ENCODE peak calls at places on chromosomes 3 and 15, in eight cellular contexts. S, X, Z, K, D, M, H and T are unnamed samples.

GRCh38 chr3:184379375-184380209 is at the start of gene CHRD:
- DNase-seq in K (no peak), D (no peak), Z (peak; percentile 59), M (no peak), S (no peak), H (no peak), X (no peak), T (no peak)

GRCh38 chr3:195250473-195251251 is 20.3 kb downstream of the XXYLT1 start:
- DNase-seq in H (no peak), X (peak; percentile 55), K (peak; percentile 28), M (no peak), S (peak; percentile 60), D (no peak), Z (no peak), T (no peak)

GRCh38 chr3:47418167-47419082 is 37.6 kb downstream of the PTPN23 start:
- DNase-seq in S (no peak), H (no peak), M (no peak), D (no peak), Z (no peak), K (no peak), X (no peak), T (no peak)

GRCh38 chr15:20272422-20273184 is 269.0 kb downstream of the GOLGA6L6 start:
- DNase-seq in D (no peak), Z (no peak), S (no peak), M (peak; percentile 41), X (no peak), H (no peak), K (no peak), T (no peak)

GRCh38 chr3:196165850-196166249 is 45.4 kb downstream of the ZDHHC19 start:
- DNase-seq in X (no peak), Z (no peak), D (no peak), K (no peak), H (no peak), S (no peak), M (no peak), T (no peak)

GRCh38 chr3:1235526-1236120 is 142.8 kb downstream of the CNTN6 start:
- DNase-seq in M (no peak), D (no peak), Z (peak; percentile 22), K (no peak), H (peak; percentile 2), X (no peak), S (peak; percentile 42), T (no peak)

GRCh38 chr3:179146911-179147570 is 1.1 kb upstream of the PIK3CA start:
- DNase-seq in X (peak; percentile 63), D (peak; percentile 68), K (no peak), Z (peak; percentile 59), H (peak; percentile 77), S (peak; percentile 76), M (no peak), T (peak; percentile 79)

GRCh38 chr15:40477703-40478269 is 7.0 kb downstream of the CHST14 start:
- DNase-seq in M (no peak), K (no peak), D (no peak), X (no peak), H (no peak), Z (peak; percentile 36), S (no peak), T (no peak)

GRCh38 chr3:195764961-195765706 is 44.4 kb downstream of the MUC20 start:
- DNase-seq in K (no peak), Z (no peak), S (no peak), D (no peak), X (no peak), M (no peak), H (no peak), T (no peak)

GRCh38 chr15:76866716-76867321 is 38.3 kb downstream of the SCAPER start:
- DNase-seq in H (peak; percentile 51), M (no peak), S (peak; percentile 48), Z (peak; percentile 37), K (no peak), D (peak; percentile 58), X (peak; percentile 19), T (peak; percentile 56)

GRCh38 chr15:76863693-76864092 is 41.4 kb downstream of the SCAPER start:
- DNase-seq in D (no peak), K (no peak), Z (peak; percentile 9), X (no peak), H (no peak), M (no peak), S (no peak), T (no peak)

GRCh38 chr15:76868740-76869139 is 36.4 kb downstream of the SCAPER start:
- DNase-seq in H (no peak), K (no peak), S (no peak), D (no peak), M (no peak), X (no peak), Z (no peak), T (no peak)

GRCh38 chr15:76865548-76865991 is 39.6 kb downstream of the SCAPER start:
- DNase-seq in Z (no peak), X (peak; percentile 9), H (no peak), D (peak; percentile 0), S (no peak), K (no peak), M (no peak), T (no peak)

GRCh38 chr15:76866008-76866407 is 39.1 kb downstream of the SCAPER start:
- DNase-seq in S (peak; percentile 17), H (no peak), M (no peak), Z (no peak), K (no peak), D (peak; percentile 33), X (no peak), T (no peak)
- H3K4me3 ChIP-seq in S (no peak overlapping the region), H (no peak overlapping the region), M (no peak overlapping the region), Z (no peak overlapping the region), K (no peak overlapping the region), D (no peak overlapping the region), X (no peak overlapping the region), T (no peak overlapping the region)

DNA sequence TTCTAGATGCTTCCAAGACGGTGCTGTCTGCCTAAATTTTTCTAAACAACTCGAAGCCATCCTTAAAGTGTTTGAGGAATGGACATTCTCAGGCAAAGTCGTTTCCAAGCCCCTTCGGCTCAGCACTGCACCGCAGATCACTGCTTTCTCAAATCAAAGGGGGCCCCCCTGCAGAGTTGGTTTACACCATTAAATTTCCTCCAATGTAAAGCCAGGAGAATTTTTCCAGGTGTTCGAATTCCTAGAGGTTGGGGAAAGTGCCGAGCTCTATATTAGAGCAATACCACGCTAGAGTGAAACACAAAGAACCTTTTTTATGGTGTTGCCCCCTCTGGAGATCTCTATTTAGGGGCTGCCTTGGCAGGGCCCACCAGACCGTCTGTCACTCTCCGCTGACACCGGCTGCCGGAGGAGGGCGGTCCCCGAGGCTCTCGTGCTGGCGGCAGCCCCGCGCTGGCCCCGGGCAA is 277.9 kb upstream of the NR2F2 start:
- DNase-seq in X (no peak), Z (peak; percentile 79), D (no peak), S (no peak), K (no peak), H (no peak), M (no peak), T (no peak)
- H3K4me3 ChIP-seq in X (no peak overlapping the region), Z (peak overlapping the region; percentile 39), D (no peak overlapping the region), S (no peak overlapping the region), K (no peak overlapping the region), H (no peak overlapping the region), M (peak overlapping the region; percentile 61), T (no peak overlapping the region)

DNA sequence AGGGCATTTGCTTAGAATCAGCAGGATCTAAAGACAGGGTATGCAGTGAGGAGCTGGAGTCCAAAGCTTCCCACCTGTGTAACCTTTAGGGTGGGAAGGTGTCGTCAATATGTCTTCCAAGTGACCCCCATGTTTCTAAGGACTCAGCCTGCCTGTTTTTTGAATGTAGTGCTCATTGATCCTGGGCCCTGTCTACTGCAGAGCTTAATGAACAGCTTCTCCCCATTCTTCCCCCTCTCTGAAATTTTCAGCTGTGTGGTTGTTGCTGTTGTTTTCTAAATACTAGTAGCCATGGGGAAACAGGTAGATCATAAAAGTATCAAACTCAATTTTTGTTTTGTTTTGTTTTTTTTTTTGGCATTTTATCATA is 39.7 kb downstream of the MBNL1 start:
- DNase-seq in S (no peak), H (no peak), Z (no peak), X (no peak), M (no peak), D (no peak), K (no peak), T (no peak)
- H3K4me3 ChIP-seq in S (no peak overlapping the region), H (no peak overlapping the region), Z (no peak overlapping the region), X (no peak overlapping the region), M (no peak overlapping the region), D (no peak overlapping the region), K (no peak overlapping the region), T (no peak overlapping the region)

GRCh38 chr15:88647362-88648105 is 8.7 kb downstream of the ISG20 start:
- DNase-seq in Z (no peak), H (no peak), S (no peak), X (no peak), D (no peak), M (peak; percentile 35), K (no peak), T (peak; percentile 16)
- H3K4me3 ChIP-seq in Z (no peak overlapping the region), H (no peak overlapping the region), S (no peak overlapping the region), X (no peak overlapping the region), D (no peak overlapping the region), M (no peak overlapping the region), K (no peak overlapping the region), T (no peak overlapping the region)

DNA sequence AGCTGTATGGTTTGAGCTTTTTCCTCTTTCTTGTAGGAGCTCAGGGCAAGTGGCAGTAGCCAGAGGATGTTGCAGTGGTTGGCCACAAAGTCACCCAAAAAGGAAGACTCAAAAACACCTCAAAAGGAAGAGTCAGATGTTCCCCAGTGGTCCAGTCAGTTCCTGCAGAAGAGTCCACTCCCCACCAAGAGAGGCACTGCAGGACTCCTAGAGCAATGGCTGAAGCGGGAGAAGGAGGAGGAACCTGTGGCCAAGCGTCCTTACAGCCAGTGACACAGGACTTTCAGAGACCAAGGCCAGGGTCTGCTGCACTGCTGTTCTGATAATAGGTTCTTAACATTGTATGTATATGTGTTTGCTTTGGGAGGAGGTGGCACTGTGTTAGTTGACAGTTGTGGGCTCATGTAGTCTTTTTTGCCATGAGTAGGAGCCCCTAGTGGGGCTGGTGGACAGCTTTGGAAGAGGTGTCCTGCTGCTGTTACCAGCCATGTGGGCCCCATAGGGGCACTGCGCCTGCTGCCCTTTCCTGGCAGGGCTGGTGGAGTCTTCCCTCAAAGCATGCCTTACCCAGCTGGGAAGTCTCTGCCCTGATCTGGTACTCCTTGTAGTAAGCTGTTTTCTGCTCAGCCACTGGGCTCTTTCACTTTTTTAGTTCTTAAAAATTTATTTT is 26.0 kb downstream of the HMCES start:
- DNase-seq in S (no peak), H (no peak), D (no peak), K (no peak), Z (no peak), X (no peak), M (no peak), T (no peak)
- H3K4me3 ChIP-seq in S (no peak overlapping the region), H (no peak overlapping the region), D (no peak overlapping the region), K (no peak overlapping the region), Z (no peak overlapping the region), X (no peak overlapping the region), M (no peak overlapping the region), T (no peak overlapping the region)